ENCODE peak calls at places on chromosomes 12 and 14, in five cellular contexts. B is AG04450; C is adrenal gland; S is dorsolateral prefrontal cortex; F is activated T-cell treated with anti-CD3 and anti-CD28 coated beads, Interleukin-2, amount 50 U/mL, for 24 hours. A is an unnamed sample.

GRCh38 chr12:131803995-131804521 is 24.1 kb upstream of the MMP17 start:
- DNase-seq in B (peak; percentile 20), C (no peak), S (no peak), F (no peak), A (no peak)

GRCh38 chr12:4270670-4271432 is 2.7 kb upstream of the CCND2 start:
- DNase-seq in B (no peak), C (peak; percentile 49), S (no peak), F (peak; percentile 78), A (no peak)

GRCh38 chr14:75249251-75249957 is 29.2 kb upstream of the FOS start:
- DNase-seq in B (no peak), C (no peak), S (no peak), F (peak; percentile 76), A (no peak)

GRCh38 chr12:97404093-97404492 is 58.5 kb upstream of the RMST start:
- DNase-seq in B (no peak), C (no peak), S (no peak), F (no peak), A (no peak)

GRCh38 chr14:51783765-51784164 is 76.6 kb upstream of the GNG2 start:
- DNase-seq in B (no peak), C (no peak), S (no peak), F (no peak), A (peak; percentile 6)

GRCh38 chr12:57461326-57461903 is 1.8 kb downstream of the GLI1 start:
- DNase-seq in B (no peak), C (peak; percentile 52), S (no peak), F (peak; percentile 56), A (no peak)

GRCh38 chr12:70895956-70896355 is 24.6 kb downstream of the PTPRR start:
- DNase-seq in B (no peak), C (no peak), S (no peak), F (no peak), A (no peak)

GRCh38 chr14:68665792-68666195 is 127.1 kb downstream of the ZFP36L1 start:
- DNase-seq in B (no peak), C (no peak), S (no peak), F (no peak), A (no peak)

GRCh38 chr14:64409509-64409908 is 21.4 kb downstream of the MTHFD1 start:
- DNase-seq in B (no peak), C (no peak), S (no peak), F (no peak), A (no peak)

GRCh38 chr14:100159865-100160533 is 554 bp upstream of the DEGS2 start:
- DNase-seq in B (no peak), C (no peak), S (no peak), F (no peak), A (no peak)

GRCh38 chr14:71203306-71203705 is 296.0 kb downstream of the PCNX1 start:
- DNase-seq in B (no peak), C (no peak), S (no peak), F (no peak), A (no peak)

GRCh38 chr14:58665773-58666500 is 28.2 kb downstream of the DACT1 start:
- DNase-seq in B (no peak), C (no peak), S (no peak), F (no peak), A (no peak)

GRCh38 chr12:86660488-86661171 is 404.4 kb upstream of the MGAT4C start:
- DNase-seq in B (no peak), C (no peak), S (no peak), F (no peak), A (peak; percentile 71)

GRCh38 chr12:24069532-24070395 is 120.3 kb upstream of the SOX5 start:
- DNase-seq in B (no peak), C (no peak), S (no peak), F (no peak), A (no peak)

GRCh38 chr12:68595246-68595645 is 15.5 kb upstream of the RAP1B start:
- DNase-seq in B (no peak), C (no peak), S (no peak), F (no peak), A (no peak)

GRCh38 chr14:89378119-89378518 is 38.9 kb downstream of the FOXN3 start:
- DNase-seq in B (peak; percentile 38), C (peak; percentile 64), S (no peak), F (peak; percentile 45), A (no peak)

GRCh38 chr12:57429473-57430116 is 1.2 kb downstream of the R3HDM2 start:
- DNase-seq in B (no peak), C (no peak), S (no peak), F (peak; percentile 40), A (no peak)

GRCh38 chr12:30694971-30695326 is 720 bp downstream of the IPO8 start:
- DNase-seq in B (no peak), C (peak; percentile 65), S (peak; percentile 49), F (no peak), A (peak; percentile 40)

GRCh38 chr12:7609480-7609879 is 56.2 kb downstream of the APOBEC1 start:
- DNase-seq in B (no peak), C (no peak), S (no peak), F (no peak), A (no peak)

GRCh38 chr14:85531594-85532391 is 1.8 kb downstream of the FLRT2 start:
- DNase-seq in B (no peak), C (peak; percentile 68), S (peak; percentile 71), F (no peak), A (peak; percentile 75)

A was measured in dermis microvascular lymphatic vessel endothelial cell.